ENCODE peak calls at places on chromosome 12, in six cellular contexts. G, Q, B, S, P and Z are unnamed samples.

GRCh38 chr12:107884769-107885694 is 110.5 kb downstream of the ASCL4 start:
- DNase-seq in G (peak), Q (no peak), B (peak), S (peak), P (peak), Z (peak)

GRCh38 chr12:49588761-49589516 is 16.5 kb downstream of the FAM186B start:
- DNase-seq in G (no peak), Q (no peak), B (no peak), S (no peak), P (no peak), Z (no peak)

GRCh38 chr12:76037130-76038105 is 5.8 kb upstream of the PHLDA1 start:
- DNase-seq in G (peak), Q (peak), B (no peak), S (peak), P (no peak), Z (no peak)

GRCh38 chr12:21933656-21934055 is 7.6 kb downstream of the ABCC9 start:
- DNase-seq in G (no peak), Q (no peak), B (no peak), S (no peak), P (no peak), Z (no peak)

GRCh38 chr12:49959570-49960473 is 1.9 kb upstream of the AQP5 start:
- DNase-seq in G (no peak), Q (no peak), B (no peak), S (no peak), P (no peak), Z (no peak)

GRCh38 chr12:3661028-3661427 is 91.9 kb downstream of the CRACR2A start:
- DNase-seq in G (peak), Q (no peak), B (no peak), S (no peak), P (no peak), Z (no peak)

GRCh38 chr12:15634010-15634676 is 155.0 kb downstream of the EPS8 start:
- DNase-seq in G (no peak), Q (no peak), B (no peak), S (no peak), P (no peak), Z (no peak)

GRCh38 chr12:116773276-116773731 is 35.2 kb downstream of the RNFT2 start:
- DNase-seq in G (peak), Q (no peak), B (peak), S (peak), P (no peak), Z (no peak)

GRCh38 chr12:43444940-43445564 is 107.0 kb downstream of the ADAMTS20 start:
- DNase-seq in G (peak), Q (peak), B (peak), S (peak), P (no peak), Z (no peak)

GRCh38 chr12:31353730-31354708 is 28.1 kb upstream of the SINHCAF start:
- DNase-seq in G (no peak), Q (no peak), B (no peak), S (no peak), P (no peak), Z (no peak)

GRCh38 chr12:11771356-11771755 is 121.9 kb downstream of the ETV6 start:
- DNase-seq in G (no peak), Q (no peak), B (no peak), S (no peak), P (no peak), Z (no peak)

GRCh38 chr12:95538656-95539055 is 12.6 kb downstream of the USP44 start:
- DNase-seq in G (no peak), Q (no peak), B (no peak), S (no peak), P (no peak), Z (no peak)

GRCh38 chr12:27971606-27972005 is 927 bp downstream of the PTHLH start:
- DNase-seq in G (peak), Q (no peak), B (no peak), S (no peak), P (no peak), Z (no peak)

GRCh38 chr12:52407918-52408317 is 1.8 kb upstream of the KRT82 start:
- DNase-seq in G (peak), Q (no peak), B (no peak), S (peak), P (no peak), Z (no peak)

GRCh38 chr12:94571556-94571955 is 78.8 kb downstream of the TMCC3 start:
- DNase-seq in G (peak), Q (no peak), B (no peak), S (no peak), P (no peak), Z (no peak)

GRCh38 chr12:130031571-130032189 is 127.9 kb upstream of the TMEM132D start:
- DNase-seq in G (peak), Q (no peak), B (peak), S (peak), P (peak), Z (peak)

GRCh38 chr12:74415633-74416032 is 122.0 kb upstream of the ATXN7L3B start:
- DNase-seq in G (peak), Q (no peak), B (no peak), S (peak), P (no peak), Z (no peak)

GRCh38 chr12:49647827-49648721 is 24.7 kb downstream of the PRPF40B start:
- DNase-seq in G (no peak), Q (no peak), B (no peak), S (no peak), P (no peak), Z (no peak)

GRCh38 chr12:109033239-109034196 is 12.7 kb upstream of the SVOP start:
- DNase-seq in G (no peak), Q (no peak), B (peak), S (no peak), P (no peak), Z (no peak)

GRCh38 chr12:120628919-120629318 is 11.5 kb upstream of the CABP1 start:
- DNase-seq in G (peak), Q (no peak), B (peak), S (peak), P (no peak), Z (no peak)
- TF ChIP-seq POLR2AphosphoS5 in G (no peak), Q (no peak), B (no peak), S (no peak), P (no peak), Z (no peak)

GRCh38 chr12:67811437-67812361 is 163.2 kb downstream of the DYRK2 start:
- DNase-seq in G (no peak), Q (no peak), B (no peak), S (no peak), P (no peak), Z (no peak)
- TF ChIP-seq TAF1 in G (no peak), Q (no peak), B (no peak), S (no peak), P (no peak), Z (no peak)

GRCh38 chr12:67256649-67257048 is 12.5 kb upstream of the CAND1 start:
- DNase-seq in G (no peak), Q (no peak), B (no peak), S (no peak), P (no peak), Z (no peak)
- TF ChIP-seq POLR2A in G (no peak), Q (no peak), B (no peak), S (no peak), P (no peak), Z (no peak)

GRCh38 chr12:47088021-47088944 is 8.5 kb upstream of the AMIGO2 start:
- DNase-seq in G (peak), Q (no peak), B (no peak), S (no peak), P (no peak), Z (no peak)
- TF ChIP-seq POLR2AphosphoS5 in G (no peak), Q (no peak), B (no peak), S (no peak), P (no peak), Z (no peak)

GRCh38 chr12:48061943-48062719 is 43.7 kb downstream of the SENP1 start:
- DNase-seq in G (no peak), Q (no peak), B (no peak), S (no peak), P (no peak), Z (no peak)
- TF ChIP-seq TAF1 in G (no peak), Q (no peak), B (no peak), S (no peak), P (no peak), Z (no peak)

DNA sequence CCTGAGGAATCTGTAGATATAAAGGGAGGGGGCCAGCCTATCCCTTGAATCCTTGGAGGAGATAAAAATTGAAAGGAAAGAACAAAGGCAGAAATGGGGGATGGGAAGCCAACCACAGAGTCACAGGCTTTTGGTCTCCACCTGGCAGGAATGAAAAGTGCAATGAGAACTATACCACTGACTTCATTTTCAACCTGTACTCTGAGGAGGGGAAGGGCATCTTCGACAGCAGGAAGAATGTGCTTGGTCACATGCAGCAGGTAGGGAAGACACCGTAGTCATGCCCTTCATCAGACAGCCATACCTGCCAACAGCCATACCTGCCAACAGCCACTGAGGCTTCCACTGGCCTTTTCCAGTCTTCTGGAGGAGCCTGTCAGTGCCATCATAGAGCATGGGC is 13.4 kb downstream of the ASB8 start:
- DNase-seq in G (no peak), Q (no peak), B (no peak), S (no peak), P (no peak), Z (no peak)
- TF ChIP-seq POLR2A in G (no peak), Q (no peak), B (no peak), S (no peak), P (no peak), Z (peak)

GRCh38 chr12:111803038-111803626 is 36.4 kb downstream of the ALDH2 start:
- DNase-seq in G (no peak), Q (no peak), B (no peak), S (no peak), P (no peak), Z (no peak)

GRCh38 chr12:111812881-111813741 is 28.9 kb upstream of the MAPKAPK5 start:
- DNase-seq in G (peak), Q (peak), B (peak), S (peak), P (peak), Z (peak)

GRCh38 chr12:111806304-111806703 is 35.7 kb upstream of the MAPKAPK5 start:
- DNase-seq in G (no peak), Q (no peak), B (no peak), S (no peak), P (no peak), Z (no peak)

GRCh38 chr12:111803851-111804250 is 37.1 kb downstream of the ALDH2 start:
- DNase-seq in G (no peak), Q (no peak), B (no peak), S (no peak), P (no peak), Z (no peak)

DNA sequence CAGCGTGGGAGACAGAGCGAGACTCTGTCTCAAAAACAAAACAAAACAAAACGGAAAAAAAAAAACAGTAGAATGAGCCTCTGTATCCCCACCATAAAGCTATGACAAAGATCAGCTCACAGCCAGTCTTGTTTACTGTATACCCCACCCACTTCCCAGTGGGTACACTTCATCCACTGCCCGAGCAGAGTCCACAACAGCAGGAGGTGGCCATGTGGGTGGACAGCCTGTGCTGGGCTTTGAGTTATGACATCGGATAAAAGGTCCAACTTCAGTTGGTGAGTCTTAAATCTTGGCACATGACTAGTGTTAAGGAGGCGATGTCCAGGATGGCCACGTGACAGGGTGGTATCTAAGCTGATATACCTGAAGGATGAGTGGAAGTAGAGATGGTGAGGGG is 34.8 kb upstream of the MAPKAPK5 start:
- DNase-seq in G (no peak), Q (no peak), B (no peak), S (no peak), P (no peak), Z (no peak)
- TF ChIP-seq POLR2AphosphoS5 in G (no peak), Q (no peak), B (no peak), S (no peak), P (no peak), Z (no peak)